ENCODE peak calls at places on chromosomes 1 and 21, in nine cellular contexts. One of them, this sample, is unnamed.

GRCh38 chr1:31866450-31866801 is 50.6 kb upstream of the SPOCD1 start:
- DNase-seq in AG10803: no peak
- DNase-seq in HT-29: no peak
- DNase-seq in adipocyte: no peak
- DNase-seq in uterus: no peak
- DNase-seq in activated T-cell treated with anti-CD3 and anti-CD28 coated beads, Interleukin-2, amount 50 U/mL, for 4 hours: no peak
- DNase-seq in activated CD4-positive, CD25-positive, alpha-beta regulatory T cell: no peak
- DNase-seq in neuronal stem cell: no peak
- DNase-seq in sciatic nerve: no peak
- DNase-seq in this sample: no peak

GRCh38 chr1:53331446-53332187 is 3.7 kb upstream of the LRP8 start:
- DNase-seq in activated CD4-positive, CD25-positive, alpha-beta regulatory T cell: no peak
- DNase-seq in adipocyte: no peak
- DNase-seq in HT-29: no peak
- DNase-seq in uterus: no peak
- DNase-seq in neuronal stem cell: no peak
- DNase-seq in AG10803: no peak
- DNase-seq in activated T-cell treated with anti-CD3 and anti-CD28 coated beads, Interleukin-2, amount 50 U/mL, for 4 hours: no peak
- DNase-seq in sciatic nerve: peak
- DNase-seq in this sample: no peak

GRCh38 chr1:12053752-12054548 is 9.2 kb upstream of the TNFRSF8 start:
- DNase-seq in activated T-cell treated with anti-CD3 and anti-CD28 coated beads, Interleukin-2, amount 50 U/mL, for 4 hours: no peak
- DNase-seq in neuronal stem cell: no peak
- DNase-seq in activated CD4-positive, CD25-positive, alpha-beta regulatory T cell: no peak
- DNase-seq in uterus: no peak
- DNase-seq in adipocyte: no peak
- DNase-seq in AG10803: no peak
- DNase-seq in HT-29: no peak
- DNase-seq in sciatic nerve: no peak
- DNase-seq in this sample: no peak

GRCh38 chr1:218705911-218706893 is 361.1 kb downstream of the TGFB2 start:
- DNase-seq in adipocyte: peak
- DNase-seq in activated T-cell treated with anti-CD3 and anti-CD28 coated beads, Interleukin-2, amount 50 U/mL, for 4 hours: no peak
- DNase-seq in activated CD4-positive, CD25-positive, alpha-beta regulatory T cell: no peak
- DNase-seq in HT-29: peak
- DNase-seq in AG10803: peak
- DNase-seq in neuronal stem cell: no peak
- DNase-seq in sciatic nerve: no peak
- DNase-seq in uterus: peak
- DNase-seq in this sample: no peak

GRCh38 chr1:176118985-176119384 is 88.1 kb downstream of the COP1 start:
- DNase-seq in activated T-cell treated with anti-CD3 and anti-CD28 coated beads, Interleukin-2, amount 50 U/mL, for 4 hours: no peak
- DNase-seq in HT-29: no peak
- DNase-seq in AG10803: peak
- DNase-seq in sciatic nerve: no peak
- DNase-seq in adipocyte: peak
- DNase-seq in neuronal stem cell: no peak
- DNase-seq in uterus: no peak
- DNase-seq in activated CD4-positive, CD25-positive, alpha-beta regulatory T cell: no peak
- DNase-seq in this sample: no peak

GRCh38 chr1:75083223-75083622 is 51.0 kb upstream of the LHX8 start:
- DNase-seq in activated CD4-positive, CD25-positive, alpha-beta regulatory T cell: no peak
- DNase-seq in adipocyte: no peak
- DNase-seq in uterus: no peak
- DNase-seq in neuronal stem cell: no peak
- DNase-seq in activated T-cell treated with anti-CD3 and anti-CD28 coated beads, Interleukin-2, amount 50 U/mL, for 4 hours: no peak
- DNase-seq in AG10803: no peak
- DNase-seq in HT-29: no peak
- DNase-seq in sciatic nerve: no peak
- DNase-seq in this sample: no peak

GRCh38 chr1:1349256-1350012 is at the start of gene DVL1:
- DNase-seq in AG10803: peak
- DNase-seq in uterus: peak
- DNase-seq in activated CD4-positive, CD25-positive, alpha-beta regulatory T cell: peak
- DNase-seq in HT-29: no peak
- DNase-seq in sciatic nerve: peak
- DNase-seq in activated T-cell treated with anti-CD3 and anti-CD28 coated beads, Interleukin-2, amount 50 U/mL, for 4 hours: peak
- DNase-seq in adipocyte: peak
- DNase-seq in neuronal stem cell: peak
- DNase-seq in this sample: peak

GRCh38 chr1:100628631-100629081 is 90.7 kb downstream of the GPR88 start:
- DNase-seq in HT-29: no peak
- DNase-seq in sciatic nerve: no peak
- DNase-seq in activated T-cell treated with anti-CD3 and anti-CD28 coated beads, Interleukin-2, amount 50 U/mL, for 4 hours: no peak
- DNase-seq in activated CD4-positive, CD25-positive, alpha-beta regulatory T cell: no peak
- DNase-seq in adipocyte: no peak
- DNase-seq in uterus: no peak
- DNase-seq in neuronal stem cell: no peak
- DNase-seq in AG10803: peak
- DNase-seq in this sample: no peak

GRCh38 chr1:61504840-61505239 is 220.1 kb downstream of the TM2D1 start:
- DNase-seq in sciatic nerve: no peak
- DNase-seq in neuronal stem cell: no peak
- DNase-seq in activated T-cell treated with anti-CD3 and anti-CD28 coated beads, Interleukin-2, amount 50 U/mL, for 4 hours: no peak
- DNase-seq in HT-29: no peak
- DNase-seq in AG10803: no peak
- DNase-seq in activated CD4-positive, CD25-positive, alpha-beta regulatory T cell: no peak
- DNase-seq in uterus: no peak
- DNase-seq in adipocyte: peak
- DNase-seq in this sample: no peak

GRCh38 chr1:227185291-227185690 is 133.0 kb downstream of the CDC42BPA start:
- DNase-seq in uterus: no peak
- DNase-seq in sciatic nerve: no peak
- DNase-seq in activated T-cell treated with anti-CD3 and anti-CD28 coated beads, Interleukin-2, amount 50 U/mL, for 4 hours: no peak
- DNase-seq in HT-29: no peak
- DNase-seq in activated CD4-positive, CD25-positive, alpha-beta regulatory T cell: no peak
- DNase-seq in AG10803: no peak
- DNase-seq in neuronal stem cell: no peak
- DNase-seq in adipocyte: no peak
- DNase-seq in this sample: no peak

GRCh38 chr21:34029724-34030528 is 43.5 kb upstream of the MRPS6 start:
- DNase-seq in adipocyte: peak
- DNase-seq in neuronal stem cell: peak
- DNase-seq in activated CD4-positive, CD25-positive, alpha-beta regulatory T cell: peak
- DNase-seq in activated T-cell treated with anti-CD3 and anti-CD28 coated beads, Interleukin-2, amount 50 U/mL, for 4 hours: peak
- DNase-seq in sciatic nerve: no peak
- DNase-seq in AG10803: peak
- DNase-seq in HT-29: peak
- DNase-seq in uterus: peak
- DNase-seq in this sample: peak

GRCh38 chr1:227934476-227935313 is 13.0 kb downstream of the WNT9A start:
- DNase-seq in neuronal stem cell: no peak
- DNase-seq in HT-29: peak
- DNase-seq in sciatic nerve: peak
- DNase-seq in AG10803: peak
- DNase-seq in adipocyte: peak
- DNase-seq in uterus: peak
- DNase-seq in activated T-cell treated with anti-CD3 and anti-CD28 coated beads, Interleukin-2, amount 50 U/mL, for 4 hours: peak
- DNase-seq in activated CD4-positive, CD25-positive, alpha-beta regulatory T cell: peak
- DNase-seq in this sample: no peak

GRCh38 chr21:28104346-28104745 is 888.3 kb downstream of the LTN1 start:
- DNase-seq in AG10803: peak
- DNase-seq in uterus: no peak
- DNase-seq in adipocyte: no peak
- DNase-seq in activated T-cell treated with anti-CD3 and anti-CD28 coated beads, Interleukin-2, amount 50 U/mL, for 4 hours: no peak
- DNase-seq in HT-29: no peak
- DNase-seq in activated CD4-positive, CD25-positive, alpha-beta regulatory T cell: no peak
- DNase-seq in neuronal stem cell: no peak
- DNase-seq in sciatic nerve: no peak
- DNase-seq in this sample: no peak

GRCh38 chr21:31752352-31752751 is 20.4 kb upstream of the SCAF4 start:
- DNase-seq in HT-29: no peak
- DNase-seq in uterus: no peak
- DNase-seq in activated CD4-positive, CD25-positive, alpha-beta regulatory T cell: no peak
- DNase-seq in AG10803: peak
- DNase-seq in sciatic nerve: no peak
- DNase-seq in neuronal stem cell: no peak
- DNase-seq in activated T-cell treated with anti-CD3 and anti-CD28 coated beads, Interleukin-2, amount 50 U/mL, for 4 hours: no peak
- DNase-seq in adipocyte: peak
- DNase-seq in this sample: no peak